ENCODE peak calls at places on chromosomes 2 and 18, in ten cellular contexts. G is endothelial cell, N is Calu3, X is kidney glomerular epithelial cell, D is right cardiac atrium, P is left colon, S is NCI-H345, H is NCI-H510A treated with DMSO at 0.1 percent for 48 hours, L is HT-29, I is IMR-90. A is an unnamed sample.

GRCh38 chr2:142873850-142874287 is 3.6 kb upstream of the KYNU start:
- DNase-seq in D (no peak), G (no peak), N (no peak), H (no peak), L (peak), S (no peak), X (no peak), I (peak), P (no peak), A (no peak)

GRCh38 chr2:78768016-78768415 is 257.5 kb upstream of the REG3G start:
- DNase-seq in H (no peak), X (no peak), I (no peak), P (no peak), L (no peak), D (no peak), G (no peak), N (no peak), S (no peak), A (no peak)

GRCh38 chr2:167689444-167689843 is 558.0 kb downstream of the STK39 start:
- DNase-seq in X (no peak), L (peak), G (no peak), D (no peak), N (no peak), I (no peak), H (no peak), S (no peak), P (no peak), A (no peak)

GRCh38 chr2:62475172-62476011 is 30.6 kb downstream of the TMEM17 start:
- DNase-seq in D (peak), I (no peak), P (no peak), G (peak), X (no peak), H (no peak), S (peak), L (no peak), N (no peak), A (peak)

GRCh38 chr2:48727560-48727959 is 28.0 kb downstream of the LHCGR start:
- DNase-seq in N (no peak), G (no peak), P (no peak), D (no peak), H (no peak), X (peak), S (no peak), L (no peak), I (no peak), A (no peak)

GRCh38 chr2:40346535-40347354 is 105.1 kb downstream of the SLC8A1 start:
- DNase-seq in P (no peak), I (peak), L (no peak), D (peak), G (no peak), S (no peak), H (no peak), X (no peak), N (no peak), A (no peak)

GRCh38 chr2:214019229-214019972 is 391.5 kb upstream of the VWC2L start:
- DNase-seq in I (peak), G (no peak), D (peak), N (peak), S (no peak), H (no peak), X (peak), P (no peak), L (peak), A (no peak)

GRCh38 chr2:5449867-5450266 is 242.3 kb upstream of the SOX11 start:
- DNase-seq in H (no peak), G (no peak), X (no peak), P (no peak), D (no peak), I (no peak), L (no peak), N (no peak), S (no peak), A (no peak)

GRCh38 chr2:174176898-174177297 is 71.4 kb downstream of the OLA1 start:
- DNase-seq in P (no peak), N (no peak), X (peak), H (no peak), I (peak), S (peak), G (no peak), D (no peak), L (no peak), A (peak)

GRCh38 chr2:41994177-41994576 is 53.6 kb upstream of the PKDCC start:
- DNase-seq in I (peak), X (no peak), P (no peak), D (no peak), L (no peak), H (no peak), S (no peak), N (no peak), G (no peak), A (no peak)

GRCh38 chr2:108403494-108403893 is 25.7 kb downstream of the SULT1C4 start:
- DNase-seq in X (no peak), H (no peak), S (no peak), P (no peak), I (peak), G (no peak), N (no peak), L (no peak), D (no peak), A (no peak)

GRCh38 chr2:64515075-64515474 is 9.1 kb upstream of the AFTPH start:
- DNase-seq in D (no peak), L (no peak), H (no peak), N (no peak), S (no peak), I (no peak), X (no peak), P (no peak), G (no peak), A (no peak)

GRCh38 chr2:120858361-120858760 is 122.7 kb downstream of the GLI2 start:
- DNase-seq in I (no peak), L (no peak), N (no peak), H (no peak), D (no peak), G (no peak), P (no peak), S (no peak), X (no peak), A (no peak)

GRCh38 chr2:71240794-71241193 is 13.9 kb upstream of the PAIP2B start:
- DNase-seq in D (peak), N (no peak), I (no peak), L (no peak), G (no peak), S (no peak), P (peak), X (no peak), H (no peak), A (no peak)

GRCh38 chr2:158602027-158602426 is 145.3 kb downstream of the PKP4 start:
- DNase-seq in G (no peak), L (no peak), H (no peak), X (no peak), N (peak), I (no peak), D (no peak), S (no peak), P (peak), A (no peak)

GRCh38 chr2:217979151-217979811 is 23.5 kb downstream of the TNS1 start:
- DNase-seq in X (no peak), N (no peak), L (no peak), I (peak), D (peak), G (no peak), H (peak), P (no peak), S (no peak), A (no peak)

GRCh38 chr2:28269019-28269784 is 123.5 kb upstream of the FOSL2 start:
- DNase-seq in H (no peak), G (no peak), N (peak), L (peak), S (no peak), X (peak), I (peak), D (no peak), P (peak), A (no peak)

GRCh38 chr18:27240383-27240782 is 55.3 kb upstream of the CHST9 start:
- DNase-seq in L (no peak), I (no peak), X (no peak), S (no peak), G (no peak), P (no peak), D (no peak), N (no peak), H (no peak), A (no peak)

GRCh38 chr2:72325592-72326422 is 178.1 kb upstream of the CYP26B1 start:
- DNase-seq in S (no peak), I (peak), G (peak), X (peak), N (peak), P (peak), H (no peak), D (peak), L (peak), A (no peak)

GRCh38 chr2:196257086-196257485 is 85.7 kb upstream of the STK17B start:
- DNase-seq in H (no peak), I (no peak), S (no peak), D (no peak), X (no peak), L (no peak), G (no peak), P (no peak), N (no peak), A (no peak)

GRCh38 chr2:196105956-196106355 is 37.3 kb upstream of the DNAH7 start:
- DNase-seq in G (no peak), S (no peak), L (no peak), D (no peak), H (no peak), X (no peak), N (no peak), P (no peak), I (no peak), A (no peak)

GRCh38 chr18:24138884-24139616 is at the start of gene CABYR:
- DNase-seq in N (peak), I (peak), L (no peak), D (peak), S (peak), G (peak), H (peak), X (peak), P (peak), A (peak)